ENCODE peak calls at places on chromosomes 16 and 17, in five cellular contexts. U, M, R, Q and X are unnamed samples.

GRCh38 chr16:84562174-84562815 is 55.6 kb downstream of the COTL1 start:
- DNase-seq in R (no peak), M (no peak), U (no peak), Q (no peak), X (no peak)

GRCh38 chr16:86723699-86724098 is 145.3 kb downstream of the FOXL1 start:
- DNase-seq in R (no peak), M (no peak), Q (no peak), U (no peak), X (no peak)

GRCh38 chr16:24163935-24164334 is 92.2 kb upstream of the CACNG3 start:
- DNase-seq in M (no peak), R (no peak), Q (no peak), U (no peak), X (no peak)

GRCh38 chr17:63035271-63035670 is 69.2 kb downstream of the TANC2 start:
- DNase-seq in Q (peak), R (no peak), M (peak), U (no peak), X (no peak)

GRCh38 chr16:11024333-11025053 is 80.1 kb downstream of the CLEC16A start:
- DNase-seq in R (no peak), Q (no peak), U (no peak), M (no peak), X (no peak)

GRCh38 chr16:23835390-23836077 is at the start of gene PRKCB:
- DNase-seq in U (peak), R (peak), M (peak), Q (peak), X (no peak)

GRCh38 chr17:80069886-80070177 is 31.5 kb upstream of the GAA start:
- DNase-seq in U (no peak), M (no peak), R (peak), Q (no peak), X (no peak)

GRCh38 chr16:84360170-84360569 is 8.2 kb upstream of the ATP2C2 start:
- DNase-seq in M (peak), U (no peak), R (no peak), Q (no peak), X (no peak)

GRCh38 chr16:56589141-56590039 is at the start of gene MT3:
- DNase-seq in R (peak), U (no peak), Q (no peak), M (no peak), X (no peak)

GRCh38 chr17:63476857-63477470 is at the start of gene ACE:
- DNase-seq in R (no peak), M (no peak), Q (no peak), U (peak), X (peak)

GRCh38 chr17:1177099-1177996 is 2.4 kb downstream of the ABR start:
- DNase-seq in Q (peak), U (no peak), M (no peak), R (no peak), X (no peak)

DNA sequence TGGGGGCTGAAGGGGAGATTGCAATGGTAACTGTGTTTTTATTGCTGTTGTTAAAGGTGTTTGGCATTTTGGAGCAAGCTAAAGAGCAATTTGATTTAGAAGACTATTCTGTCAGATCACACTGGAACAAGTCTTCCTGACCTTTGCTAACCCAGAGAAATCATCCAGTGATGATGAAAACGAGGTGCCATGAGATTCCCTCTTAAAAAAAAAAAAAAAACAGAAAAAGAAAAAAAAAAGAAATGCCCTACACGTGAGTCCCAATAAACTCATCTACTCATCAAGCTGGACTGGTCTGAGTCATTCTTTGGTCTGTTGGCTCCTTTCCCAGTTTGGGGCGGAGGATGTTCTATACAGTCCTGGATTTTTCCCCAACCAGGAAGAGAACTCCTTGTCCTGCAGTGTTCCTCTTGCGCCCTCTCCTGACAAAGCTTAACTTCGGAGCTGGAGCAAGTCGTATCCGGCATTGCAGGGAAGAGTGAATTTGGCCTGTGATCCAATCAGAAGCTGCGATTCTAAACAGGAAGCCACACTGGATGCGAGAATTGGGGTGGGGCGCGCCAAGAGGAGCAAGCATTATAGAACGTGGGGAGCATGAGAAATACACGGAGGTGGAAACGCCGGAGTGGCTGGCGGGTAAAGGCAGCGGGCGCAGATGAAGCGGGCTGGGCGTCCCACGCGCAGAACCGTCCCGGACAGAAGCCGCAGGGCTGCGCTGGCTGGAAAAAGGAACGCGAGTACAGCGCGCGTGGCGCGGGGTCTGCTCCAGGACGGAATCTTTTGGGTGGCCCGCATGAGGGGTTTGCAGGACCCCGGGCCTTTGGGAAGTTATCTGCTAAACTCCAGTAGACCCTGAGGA is 22.4 kb upstream of the CRYM start:
- DNase-seq in R (peak), Q (peak), M (peak), U (peak), X (no peak)
- TF ChIP-seq CTCF in R (peak), Q (peak), M (peak), U (peak), X (peak)

GRCh38 chr16:67104061-67104460 is 5.7 kb upstream of the PHAF1 start:
- DNase-seq in M (no peak), R (no peak), U (no peak), Q (no peak), X (no peak)
- TF ChIP-seq CTCF in M (peak), R (no peak), U (peak), Q (peak), X (peak)

GRCh38 chr17:27355419-27355818 is 61.5 kb downstream of the WSB1 start:
- DNase-seq in M (no peak), U (no peak), Q (no peak), R (peak), X (no peak)

GRCh38 chr17:27354491-27355081 is 60.7 kb downstream of the WSB1 start:
- DNase-seq in U (no peak), M (no peak), R (peak), Q (no peak), X (no peak)

GRCh38 chr17:27353469-27354050 is 59.6 kb downstream of the WSB1 start:
- DNase-seq in R (peak), Q (peak), M (peak), U (peak), X (peak)

GRCh38 chr17:27352481-27353460 is 58.9 kb downstream of the WSB1 start:
- DNase-seq in Q (no peak), U (no peak), R (no peak), M (no peak), X (no peak)

GRCh38 chr17:27354051-27354490 is 60.2 kb downstream of the WSB1 start:
- DNase-seq in U (no peak), M (no peak), R (no peak), Q (no peak), X (no peak)
- TF ChIP-seq CTCF in U (no peak), M (no peak), R (no peak), Q (no peak), X (no peak)

GRCh38 chr16:65068151-65068740 is 53.6 kb downstream of the CDH11 start:
- DNase-seq in Q (peak), R (no peak), U (no peak), M (peak), X (no peak)
- TF ChIP-seq CTCF in Q (no peak), R (no peak), U (no peak), M (peak), X (no peak)

GRCh38 chr17:8187517-8188407 is 2.2 kb downstream of the BORCS6 start:
- DNase-seq in M (peak), Q (peak), U (peak), R (peak), X (peak)
- TF ChIP-seq CTCF in M (peak), Q (no peak), U (no peak), R (no peak), X (no peak)

GRCh38 chr16:6349725-6350124 is 982.9 kb upstream of the RBFOX1 start:
- DNase-seq in Q (no peak), R (no peak), U (no peak), M (no peak), X (no peak)
- TF ChIP-seq CTCF in Q (no peak), R (no peak), U (peak), M (no peak), X (no peak)

GRCh38 chr16:9225527-9226316 is 134.3 kb downstream of the HAPSTR1 start:
- DNase-seq in M (no peak), U (no peak), R (no peak), Q (no peak), X (no peak)
- TF ChIP-seq CTCF in M (no peak), U (peak), R (no peak), Q (peak), X (peak)

GRCh38 chr17:27870345-27870744 is 22.8 kb downstream of the LYRM9 start:
- DNase-seq in R (no peak), Q (no peak), M (no peak), U (no peak), X (no peak)
- TF ChIP-seq CTCF in R (no peak), Q (no peak), M (no peak), U (no peak), X (no peak)